ENCODE peak calls at places on chromosomes 12 and 14, in nine cellular contexts. F is heart right ventricle, U is K562, A is HCT116, K is stomach, P is transverse colon, C is lower lobe of right lung, T is fibroblast of lung, I is right atrium auricular region. L is an unnamed sample. For H3K4me1, the result is how much of the 10 kb centered on the place peaks cover.

GRCh38 chr12:94100990-94101901 is 47.1 kb upstream of the PLXNC1 start:
- DNase-seq in F (peak), U (peak), A (peak), K (peak), P (peak), C (peak), T (peak), I (peak), L (peak)

GRCh38 chr12:132614861-132615578 is 3.6 kb upstream of the P2RX2 start:
- DNase-seq in F (peak), U (peak), A (peak), K (peak), P (peak), C (peak), T (peak), I (peak), L (peak)

GRCh38 chr12:74985986-74986319 is 223.7 kb downstream of the KCNC2 start:
- DNase-seq in F (no peak), U (no peak), A (no peak), K (no peak), P (no peak), C (peak), T (no peak), I (no peak), L (no peak)

GRCh38 chr14:63209160-63209559 is 4.9 kb downstream of the RHOJ start:
- DNase-seq in F (no peak), U (no peak), A (no peak), K (no peak), P (no peak), C (no peak), T (peak), I (no peak), L (no peak)

GRCh38 chr12:114678718-114679117 is 5.3 kb downstream of the TBX3 start:
- DNase-seq in F (no peak), U (no peak), A (no peak), K (no peak), P (no peak), C (no peak), T (no peak), I (no peak), L (no peak)

GRCh38 chr12:93011100-93011499 is 82.0 kb upstream of the EEA1 start:
- DNase-seq in F (no peak), U (no peak), A (peak), K (no peak), P (no peak), C (no peak), T (peak), I (no peak), L (no peak)

GRCh38 chr12:27907766-27908165 is 64.8 kb downstream of the PTHLH start:
- DNase-seq in F (no peak), U (no peak), A (no peak), K (no peak), P (no peak), C (no peak), T (peak), I (no peak), L (no peak)

GRCh38 chr12:53049582-53050318 is at the start of gene TNS2:
- DNase-seq in F (peak), U (peak), A (no peak), K (peak), P (peak), C (peak), T (peak), I (peak), L (peak)

GRCh38 chr14:90495357-90496276 is 98.8 kb downstream of the CALM1 start:
- DNase-seq in F (peak), U (peak), A (no peak), K (peak), P (peak), C (no peak), T (peak), I (no peak), L (peak)

GRCh38 chr12:25377475-25378179 is 126.9 kb upstream of the KRAS start:
- DNase-seq in F (no peak), U (no peak), A (no peak), K (no peak), P (no peak), C (no peak), T (peak), I (no peak), L (no peak)

GRCh38 chr12:107731376-107731775 is 29.6 kb downstream of the PRDM4 start:
- DNase-seq in F (no peak), U (no peak), A (no peak), K (no peak), P (no peak), C (no peak), T (no peak), I (no peak), L (no peak)

GRCh38 chr14:61034416-61035100 is 53.5 kb downstream of the SLC38A6 start:
- DNase-seq in F (no peak), U (no peak), A (no peak), K (no peak), P (peak), C (peak), T (no peak), I (no peak), L (no peak)

GRCh38 chr12:18951219-18951618 is 178.3 kb upstream of the PLEKHA5 start:
- DNase-seq in F (no peak), U (no peak), A (no peak), K (no peak), P (no peak), C (no peak), T (no peak), I (no peak), L (no peak)

GRCh38 chr12:9742665-9743064 is 9.8 kb upstream of the CLECL1 start:
- DNase-seq in F (no peak), U (no peak), A (no peak), K (peak), P (peak), C (no peak), T (no peak), I (no peak), L (no peak)

GRCh38 chr12:92074889-92075288 is 70.8 kb downstream of the BTG1 start:
- DNase-seq in F (no peak), U (no peak), A (no peak), K (no peak), P (no peak), C (no peak), T (no peak), I (no peak), L (no peak)

GRCh38 chr12:76450690-76451089 is 102.5 kb upstream of the BBS10 start:
- DNase-seq in F (no peak), U (peak), A (peak), K (no peak), P (no peak), C (no peak), T (peak), I (no peak), L (no peak)

GRCh38 chr14:58808828-58809227 is 171.1 kb downstream of the DACT1 start:
- DNase-seq in F (no peak), U (no peak), A (no peak), K (peak), P (no peak), C (no peak), T (no peak), I (no peak), L (peak)

GRCh38 chr12:87756111-87756510 is 273.1 kb downstream of the C12orf50 start:
- DNase-seq in F (no peak), U (no peak), A (no peak), K (no peak), P (no peak), C (no peak), T (peak), I (no peak), L (no peak)

GRCh38 chr12:93415723-93416464 is 25.9 kb downstream of the UBE2N start:
- DNase-seq in F (no peak), U (no peak), A (no peak), K (no peak), P (no peak), C (no peak), T (peak), I (no peak), L (no peak)

GRCh38 chr14:99742074-99742473 is 51.1 kb upstream of the EML1 start:
- DNase-seq in F (no peak), U (no peak), A (no peak), K (no peak), P (no peak), C (peak), T (no peak), I (no peak), L (no peak)

GRCh38 chr14:79745046-79745445 is 466.3 kb downstream of the DIO2 start:
- DNase-seq in F (no peak), U (no peak), A (no peak), K (no peak), P (no peak), C (no peak), T (no peak), I (no peak), L (no peak)

GRCh38 chr12:39074063-39074462 is 168.7 kb upstream of the CPNE8 start:
- DNase-seq in F (no peak), U (no peak), A (no peak), K (no peak), P (no peak), C (no peak), T (no peak), I (no peak), L (no peak)

GRCh38 chr14:86714575-86714974 is 1184.6 kb downstream of the FLRT2 start:
- DNase-seq in F (no peak), U (no peak), A (no peak), K (no peak), P (no peak), C (no peak), T (no peak), I (no peak), L (no peak)

GRCh38 chr12:108510836-108511235 is 4.2 kb upstream of the FICD start:
- DNase-seq in F (no peak), U (no peak), A (no peak), K (no peak), P (no peak), C (no peak), T (no peak), I (no peak), L (no peak)

DNA sequence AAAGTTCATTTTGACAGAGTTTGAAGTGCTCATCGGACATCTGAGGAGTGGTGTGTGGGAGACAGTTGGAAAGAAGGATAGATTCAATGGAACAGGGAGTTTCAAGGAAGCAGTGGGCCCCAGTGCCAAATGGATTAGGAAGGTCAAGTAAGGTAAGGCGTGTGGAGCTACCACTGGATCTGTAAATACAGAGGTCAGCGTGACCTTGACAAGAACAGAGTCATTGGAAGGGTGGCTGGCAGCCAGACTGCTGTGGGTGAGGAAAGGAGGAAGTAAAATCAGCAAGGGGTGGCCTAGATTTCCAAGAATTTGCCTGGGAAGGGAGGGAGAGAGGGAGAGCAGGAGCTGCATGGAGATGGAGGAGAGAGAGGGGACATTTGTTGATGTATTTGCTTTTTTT is 68.2 kb upstream of the IGF1 start:
- DNase-seq in F (peak), U (no peak), A (no peak), K (peak), P (no peak), C (no peak), T (no peak), I (no peak), L (peak)
- H3K4me3 ChIP-seq in F (no peak), U (no peak), A (no peak), K (no peak), P (no peak), C (no peak), T (no peak), I (no peak), L (no peak)

GRCh38 chr12:83143937-83144336 is 457.2 kb downstream of the TMTC2 start:
- DNase-seq in F (no peak), U (no peak), A (no peak), K (no peak), P (no peak), C (no peak), T (no peak), I (no peak), L (no peak)

GRCh38 chr12:83142914-83143313 is 456.2 kb downstream of the TMTC2 start:
- DNase-seq in F (no peak), U (no peak), A (no peak), K (no peak), P (no peak), C (no peak), T (no peak), I (no peak), L (no peak)

GRCh38 chr12:83140135-83140534 is 453.4 kb downstream of the TMTC2 start:
- DNase-seq in F (no peak), U (no peak), A (no peak), K (no peak), P (no peak), C (no peak), T (no peak), I (no peak), L (no peak)

GRCh38 chr12:83145325-83145724 is 458.6 kb downstream of the TMTC2 start:
- DNase-seq in F (peak), U (no peak), A (no peak), K (no peak), P (no peak), C (no peak), T (no peak), I (no peak), L (no peak)

DNA sequence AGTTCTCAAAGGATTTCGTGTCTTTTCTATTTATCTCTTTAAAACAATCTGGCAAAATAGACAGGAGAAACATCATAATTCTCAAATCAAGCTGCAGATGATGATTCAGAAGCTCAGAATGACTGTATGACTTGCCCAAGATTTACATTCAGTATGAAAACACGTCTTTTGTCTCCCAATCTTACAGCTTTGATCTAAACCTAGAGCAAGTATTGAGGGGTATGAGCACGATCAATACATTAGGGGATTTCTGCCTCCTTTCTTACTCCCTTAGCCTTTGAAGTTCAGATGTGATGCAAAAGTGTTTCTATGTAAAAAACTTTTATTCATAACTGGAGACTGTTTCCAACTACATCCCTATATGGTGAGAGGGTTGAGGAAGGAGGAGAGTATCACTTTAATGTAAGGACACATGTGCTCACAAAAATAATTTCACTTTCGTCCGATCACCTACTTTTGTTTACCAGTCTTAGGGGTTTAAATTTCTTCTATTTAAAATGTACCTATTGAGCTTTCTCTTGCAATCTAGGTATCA is 454.8 kb downstream of the TMTC2 start:
- DNase-seq in F (no peak), U (no peak), A (no peak), K (no peak), P (no peak), C (no peak), T (no peak), I (no peak), L (no peak)
- TF ChIP-seq CTCF in F (no peak), U (no peak), A (no peak), K (no peak), P (no peak), C (no peak), T (no peak), I (no peak), L (no peak)

GRCh38 chr14:105487449-105487985 is 831 bp downstream of the CRIP1 start:
- DNase-seq in F (peak), U (no peak), A (no peak), K (peak), P (peak), C (peak), T (no peak), I (peak), L (no peak)
- H3K4me1 ChIP-seq in F (half or more), U (half or more), A (half or more), K (half or more), P (half or more), C (half or more), T (under half), I (half or more), L (half or more)

DNA sequence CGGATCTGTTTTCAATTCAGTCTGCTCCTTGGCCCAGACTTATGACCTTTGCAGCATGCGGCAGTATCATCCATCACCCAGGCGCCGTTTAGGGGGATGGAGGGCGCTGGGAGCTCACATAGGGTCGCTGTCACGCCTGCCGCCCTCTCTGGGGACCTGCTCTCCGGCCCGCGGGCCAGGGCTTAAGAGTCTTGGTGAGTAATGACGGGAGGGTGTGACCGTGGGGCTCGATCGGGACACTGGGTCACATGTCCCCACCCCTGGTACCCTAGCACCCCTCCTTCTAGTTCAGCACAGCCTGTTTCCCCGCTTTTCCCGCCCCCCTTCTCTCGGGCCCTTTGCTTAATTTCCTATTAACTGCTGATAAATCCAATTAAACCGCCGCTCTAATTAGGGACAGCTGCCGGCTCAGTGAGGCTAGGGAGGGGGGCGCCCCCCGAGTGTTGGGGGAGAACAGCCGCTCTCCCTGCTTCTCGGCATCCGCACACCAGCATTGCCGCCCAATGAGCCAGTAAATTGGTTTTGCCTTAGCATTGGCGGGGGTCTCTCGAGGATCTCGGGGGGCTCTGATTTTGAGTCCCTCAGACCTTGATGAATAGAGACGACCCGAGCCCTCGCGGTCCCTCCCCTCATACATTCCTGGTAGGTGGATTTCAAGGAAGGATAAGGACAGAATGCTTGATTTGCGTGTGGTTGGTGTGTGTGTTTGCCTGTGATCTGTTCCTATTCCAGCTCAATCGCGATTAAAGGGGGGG is 9.3 kb downstream of the STAC3 start:
- DNase-seq in F (no peak), U (no peak), A (no peak), K (no peak), P (no peak), C (no peak), T (no peak), I (no peak), L (no peak)
- H3K4me3 ChIP-seq in F (no peak), U (no peak), A (no peak), K (no peak), P (no peak), C (no peak), T (peak), I (no peak), L (no peak)

GRCh38 chr14:77189479-77189878 is 7.9 kb downstream of the TMEM63C start:
- DNase-seq in F (no peak), U (no peak), A (no peak), K (peak), P (no peak), C (no peak), T (no peak), I (no peak), L (no peak)

GRCh38 chr14:77186911-77187648 is 5.5 kb downstream of the TMEM63C start:
- DNase-seq in F (no peak), U (no peak), A (peak), K (peak), P (peak), C (no peak), T (peak), I (no peak), L (peak)

GRCh38 chr14:77187649-77188012 is 6.0 kb downstream of the TMEM63C start:
- DNase-seq in F (no peak), U (no peak), A (no peak), K (peak), P (no peak), C (no peak), T (no peak), I (no peak), L (no peak)

GRCh38 chr14:77194706-77195105 is 13.1 kb downstream of the TMEM63C start:
- DNase-seq in F (no peak), U (no peak), A (no peak), K (no peak), P (no peak), C (no peak), T (no peak), I (no peak), L (no peak)

GRCh38 chr14:77190977-77191376 is 9.4 kb downstream of the TMEM63C start:
- DNase-seq in F (no peak), U (no peak), A (no peak), K (no peak), P (no peak), C (no peak), T (no peak), I (no peak), L (no peak)
- TF ChIP-seq CTCF in F (no peak), U (peak), A (no peak), K (no peak), P (no peak), C (no peak), T (no peak), I (no peak), L (no peak)

DNA sequence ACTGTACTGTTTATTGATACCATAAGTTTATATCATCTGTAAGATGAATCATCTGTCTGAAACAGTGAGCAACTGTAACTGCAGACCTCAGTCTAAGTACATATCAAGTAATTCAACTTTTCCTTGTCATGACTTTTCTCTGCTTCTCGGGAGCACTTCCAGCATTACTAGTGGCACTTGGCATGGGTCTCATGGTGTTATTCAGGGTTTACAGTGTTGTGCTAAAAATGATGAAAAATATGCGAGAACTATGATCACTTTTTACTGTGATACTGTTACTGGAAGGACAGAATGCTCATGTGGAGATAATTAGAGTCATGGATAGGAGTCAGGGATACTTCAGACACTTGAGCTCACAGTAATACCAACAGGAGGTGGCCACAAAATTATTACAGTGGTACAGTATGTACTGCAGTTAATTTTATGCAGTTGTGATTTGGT is 8.3 kb downstream of the KTN1 start:
- DNase-seq in F (no peak), U (no peak), A (no peak), K (no peak), P (no peak), C (no peak), T (peak), I (no peak), L (no peak)
- H3K4me1 ChIP-seq in F (under half), U (under half), A (half or more), K (under half), P (half or more), C (under half), T (under half), I (half or more), L (half or more)

GRCh38 chr14:95183532-95184412 is 26.4 kb upstream of the DICER1 start:
- DNase-seq in F (no peak), U (no peak), A (no peak), K (no peak), P (no peak), C (no peak), T (peak), I (no peak), L (no peak)

GRCh38 chr14:95183082-95183481 is 25.8 kb upstream of the DICER1 start:
- DNase-seq in F (no peak), U (no peak), A (no peak), K (no peak), P (no peak), C (no peak), T (no peak), I (no peak), L (no peak)

GRCh38 chr14:95184413-95184790 is 27.1 kb upstream of the DICER1 start:
- DNase-seq in F (peak), U (no peak), A (no peak), K (no peak), P (no peak), C (no peak), T (no peak), I (no peak), L (no peak)

GRCh38 chr14:95185452-95186392 is 28.4 kb upstream of the DICER1 start:
- DNase-seq in F (peak), U (peak), A (no peak), K (peak), P (peak), C (peak), T (peak), I (peak), L (peak)

GRCh38 chr14:95185033-95185432 is 27.7 kb upstream of the DICER1 start:
- DNase-seq in F (peak), U (no peak), A (no peak), K (no peak), P (no peak), C (no peak), T (no peak), I (no peak), L (no peak)
- H3K4me3 ChIP-seq in F (no peak), U (no peak), A (no peak), K (no peak), P (no peak), C (no peak), T (no peak), I (no peak), L (no peak)

L was measured in body of pancreas.